ENCODE peak calls at places on chromosomes 13 and 19, in nine cellular contexts. One of them, this sample, is unnamed.

GRCh38 chr19:45834970-45835369 is 19.9 kb upstream of the RSPH6A start:
- DNase-seq in effector memory CD4-positive, alpha-beta T cell: no peak
- DNase-seq in globus pallidus: no peak
- DNase-seq in activated T-cell treated with anti-CD3 and anti-CD28 coated beads for 24 hours: no peak
- DNase-seq in psoas muscle: no peak
- DNase-seq in left ventricle myocardium superior: no peak
- DNase-seq in CD8-positive, alpha-beta T cell: no peak
- DNase-seq in nucleus accumbens: no peak
- DNase-seq in caudate nucleus: no peak
- DNase-seq in this sample: no peak

GRCh38 chr19:8340341-8341096 is 2.5 kb downstream of the KANK3 start:
- DNase-seq in effector memory CD4-positive, alpha-beta T cell: no peak
- DNase-seq in globus pallidus: no peak
- DNase-seq in activated T-cell treated with anti-CD3 and anti-CD28 coated beads for 24 hours: no peak
- DNase-seq in psoas muscle: peak
- DNase-seq in left ventricle myocardium superior: peak
- DNase-seq in CD8-positive, alpha-beta T cell: no peak
- DNase-seq in nucleus accumbens: no peak
- DNase-seq in caudate nucleus: no peak
- DNase-seq in this sample: peak

GRCh38 chr13:25085125-25085742 is 10.7 kb upstream of the PABPC3 start:
- DNase-seq in effector memory CD4-positive, alpha-beta T cell: no peak
- DNase-seq in globus pallidus: peak
- DNase-seq in activated T-cell treated with anti-CD3 and anti-CD28 coated beads for 24 hours: no peak
- DNase-seq in psoas muscle: no peak
- DNase-seq in left ventricle myocardium superior: no peak
- DNase-seq in CD8-positive, alpha-beta T cell: no peak
- DNase-seq in nucleus accumbens: peak
- DNase-seq in caudate nucleus: peak
- DNase-seq in this sample: no peak

GRCh38 chr19:38657633-38658222 is 10.3 kb downstream of the ACTN4 start:
- DNase-seq in effector memory CD4-positive, alpha-beta T cell: peak
- DNase-seq in globus pallidus: no peak
- DNase-seq in activated T-cell treated with anti-CD3 and anti-CD28 coated beads for 24 hours: no peak
- DNase-seq in psoas muscle: no peak
- DNase-seq in left ventricle myocardium superior: no peak
- DNase-seq in CD8-positive, alpha-beta T cell: no peak
- DNase-seq in nucleus accumbens: no peak
- DNase-seq in caudate nucleus: no peak
- DNase-seq in this sample: no peak

GRCh38 chr19:20964798-20965197 is 41.7 kb downstream of the ZNF85 start:
- DNase-seq in effector memory CD4-positive, alpha-beta T cell: no peak
- DNase-seq in globus pallidus: no peak
- DNase-seq in activated T-cell treated with anti-CD3 and anti-CD28 coated beads for 24 hours: no peak
- DNase-seq in psoas muscle: no peak
- DNase-seq in left ventricle myocardium superior: no peak
- DNase-seq in CD8-positive, alpha-beta T cell: no peak
- DNase-seq in nucleus accumbens: no peak
- DNase-seq in caudate nucleus: no peak
- DNase-seq in this sample: peak

GRCh38 chr19:31570718-31571117 is 221.5 kb upstream of the TSHZ3 start:
- DNase-seq in effector memory CD4-positive, alpha-beta T cell: no peak
- DNase-seq in globus pallidus: peak
- DNase-seq in activated T-cell treated with anti-CD3 and anti-CD28 coated beads for 24 hours: no peak
- DNase-seq in psoas muscle: no peak
- DNase-seq in left ventricle myocardium superior: no peak
- DNase-seq in CD8-positive, alpha-beta T cell: no peak
- DNase-seq in nucleus accumbens: no peak
- DNase-seq in caudate nucleus: no peak
- DNase-seq in this sample: no peak

GRCh38 chr19:5074418-5074817 is 105.5 kb downstream of the KDM4B start:
- DNase-seq in effector memory CD4-positive, alpha-beta T cell: no peak
- DNase-seq in globus pallidus: no peak
- DNase-seq in activated T-cell treated with anti-CD3 and anti-CD28 coated beads for 24 hours: no peak
- DNase-seq in psoas muscle: no peak
- DNase-seq in left ventricle myocardium superior: no peak
- DNase-seq in CD8-positive, alpha-beta T cell: no peak
- DNase-seq in nucleus accumbens: no peak
- DNase-seq in caudate nucleus: no peak
- DNase-seq in this sample: no peak

GRCh38 chr19:2716722-2717637 is 4.2 kb downstream of the DIRAS1 start:
- DNase-seq in effector memory CD4-positive, alpha-beta T cell: no peak
- DNase-seq in globus pallidus: no peak
- DNase-seq in activated T-cell treated with anti-CD3 and anti-CD28 coated beads for 24 hours: no peak
- DNase-seq in psoas muscle: no peak
- DNase-seq in left ventricle myocardium superior: peak
- DNase-seq in CD8-positive, alpha-beta T cell: no peak
- DNase-seq in nucleus accumbens: no peak
- DNase-seq in caudate nucleus: no peak
- DNase-seq in this sample: no peak

GRCh38 chr13:42561752-42562467 is 12.0 kb upstream of the TNFSF11 start:
- DNase-seq in effector memory CD4-positive, alpha-beta T cell: no peak
- DNase-seq in globus pallidus: no peak
- DNase-seq in activated T-cell treated with anti-CD3 and anti-CD28 coated beads for 24 hours: no peak
- DNase-seq in psoas muscle: no peak
- DNase-seq in left ventricle myocardium superior: no peak
- DNase-seq in CD8-positive, alpha-beta T cell: no peak
- DNase-seq in nucleus accumbens: no peak
- DNase-seq in caudate nucleus: no peak
- DNase-seq in this sample: no peak

GRCh38 chr19:54230031-54230430 is 7.2 kb upstream of the LILRB3 start:
- DNase-seq in effector memory CD4-positive, alpha-beta T cell: no peak
- DNase-seq in globus pallidus: no peak
- DNase-seq in activated T-cell treated with anti-CD3 and anti-CD28 coated beads for 24 hours: no peak
- DNase-seq in psoas muscle: no peak
- DNase-seq in left ventricle myocardium superior: no peak
- DNase-seq in CD8-positive, alpha-beta T cell: no peak
- DNase-seq in nucleus accumbens: no peak
- DNase-seq in caudate nucleus: no peak
- DNase-seq in this sample: no peak

GRCh38 chr19:43525836-43526771 is 897 bp downstream of the ETHE1 start:
- DNase-seq in effector memory CD4-positive, alpha-beta T cell: no peak
- DNase-seq in globus pallidus: no peak
- DNase-seq in activated T-cell treated with anti-CD3 and anti-CD28 coated beads for 24 hours: no peak
- DNase-seq in psoas muscle: no peak
- DNase-seq in left ventricle myocardium superior: peak
- DNase-seq in CD8-positive, alpha-beta T cell: peak
- DNase-seq in nucleus accumbens: peak
- DNase-seq in caudate nucleus: no peak
- DNase-seq in this sample: peak

GRCh38 chr13:51861728-51862300 is at the start of gene CCDC70:
- DNase-seq in effector memory CD4-positive, alpha-beta T cell: no peak
- DNase-seq in globus pallidus: no peak
- DNase-seq in activated T-cell treated with anti-CD3 and anti-CD28 coated beads for 24 hours: peak
- DNase-seq in psoas muscle: no peak
- DNase-seq in left ventricle myocardium superior: no peak
- DNase-seq in CD8-positive, alpha-beta T cell: no peak
- DNase-seq in nucleus accumbens: no peak
- DNase-seq in caudate nucleus: no peak
- DNase-seq in this sample: no peak

GRCh38 chr13:54232700-54233099 is 1204.1 kb downstream of the OLFM4 start:
- DNase-seq in effector memory CD4-positive, alpha-beta T cell: no peak
- DNase-seq in globus pallidus: no peak
- DNase-seq in activated T-cell treated with anti-CD3 and anti-CD28 coated beads for 24 hours: no peak
- DNase-seq in psoas muscle: no peak
- DNase-seq in left ventricle myocardium superior: no peak
- DNase-seq in CD8-positive, alpha-beta T cell: no peak
- DNase-seq in nucleus accumbens: no peak
- DNase-seq in caudate nucleus: no peak
- DNase-seq in this sample: no peak

GRCh38 chr19:13154241-13154778 is 4.1 kb downstream of the IER2 start:
- DNase-seq in effector memory CD4-positive, alpha-beta T cell: no peak
- DNase-seq in globus pallidus: peak
- DNase-seq in activated T-cell treated with anti-CD3 and anti-CD28 coated beads for 24 hours: no peak
- DNase-seq in psoas muscle: peak
- DNase-seq in left ventricle myocardium superior: peak
- DNase-seq in CD8-positive, alpha-beta T cell: peak
- DNase-seq in nucleus accumbens: no peak
- DNase-seq in caudate nucleus: no peak
- DNase-seq in this sample: peak

GRCh38 chr13:76707360-76707759 is 178.8 kb downstream of the KCTD12 start:
- DNase-seq in effector memory CD4-positive, alpha-beta T cell: no peak
- DNase-seq in globus pallidus: no peak
- DNase-seq in activated T-cell treated with anti-CD3 and anti-CD28 coated beads for 24 hours: no peak
- DNase-seq in psoas muscle: no peak
- DNase-seq in left ventricle myocardium superior: no peak
- DNase-seq in CD8-positive, alpha-beta T cell: no peak
- DNase-seq in nucleus accumbens: no peak
- DNase-seq in caudate nucleus: no peak
- DNase-seq in this sample: no peak

GRCh38 chr13:98274921-98275487 is 97.9 kb upstream of the RNF113B start:
- DNase-seq in effector memory CD4-positive, alpha-beta T cell: no peak
- DNase-seq in globus pallidus: no peak
- DNase-seq in activated T-cell treated with anti-CD3 and anti-CD28 coated beads for 24 hours: no peak
- DNase-seq in psoas muscle: no peak
- DNase-seq in left ventricle myocardium superior: no peak
- DNase-seq in CD8-positive, alpha-beta T cell: no peak
- DNase-seq in nucleus accumbens: no peak
- DNase-seq in caudate nucleus: no peak
- DNase-seq in this sample: no peak

GRCh38 chr13:58191754-58192153 is 560.2 kb downstream of the PCDH17 start:
- DNase-seq in effector memory CD4-positive, alpha-beta T cell: no peak
- DNase-seq in globus pallidus: no peak
- DNase-seq in activated T-cell treated with anti-CD3 and anti-CD28 coated beads for 24 hours: no peak
- DNase-seq in psoas muscle: no peak
- DNase-seq in left ventricle myocardium superior: no peak
- DNase-seq in CD8-positive, alpha-beta T cell: no peak
- DNase-seq in nucleus accumbens: no peak
- DNase-seq in caudate nucleus: no peak
- DNase-seq in this sample: no peak

GRCh38 chr19:32222594-32222993 is 122.8 kb upstream of the ZNF507 start:
- DNase-seq in effector memory CD4-positive, alpha-beta T cell: no peak
- DNase-seq in globus pallidus: no peak
- DNase-seq in activated T-cell treated with anti-CD3 and anti-CD28 coated beads for 24 hours: no peak
- DNase-seq in psoas muscle: no peak
- DNase-seq in left ventricle myocardium superior: no peak
- DNase-seq in CD8-positive, alpha-beta T cell: peak
- DNase-seq in nucleus accumbens: no peak
- DNase-seq in caudate nucleus: no peak
- DNase-seq in this sample: no peak

This sample was measured in body of pancreas.